ENCODE peak calls at places on chromosomes 4 and X, in seven cellular contexts. P is suprapubic skin, N is tibial artery, Y is RWPE1, I is B cell, Q is GM06990, L is uterus. Z is an unnamed sample.

GRCh38 chrX:54999717-55000598 is at the start of gene APEX2:
- DNase-seq in P (peak), N (peak), Y (peak), I (peak), Q (peak), L (peak), Z (peak)

GRCh38 chrX:12138366-12139313 is at the start of gene FRMPD4:
- DNase-seq in P (no peak), N (no peak), Y (peak), I (peak), Q (peak), L (no peak), Z (peak)

GRCh38 chr4:185210102-185210981 is 944 bp downstream of the SNX25 start:
- DNase-seq in P (peak), N (peak), Y (no peak), I (peak), Q (peak), L (no peak), Z (peak)

GRCh38 chrX:12263211-12263610 is 124.9 kb downstream of the FRMPD4 start:
- DNase-seq in P (no peak), N (no peak), Y (no peak), I (no peak), Q (no peak), L (no peak), Z (no peak)

GRCh38 chrX:70452143-70452733 is 7.6 kb downstream of the DLG3 start:
- DNase-seq in P (no peak), N (peak), Y (no peak), I (peak), Q (peak), L (peak), Z (peak)

GRCh38 chr4:143335979-143336827 is 473 bp upstream of the GAB1 start:
- DNase-seq in P (peak), N (peak), Y (peak), I (peak), Q (peak), L (peak), Z (peak)

GRCh38 chr4:172857026-172857425 is 311.6 kb upstream of the GALNT7 start:
- DNase-seq in P (no peak), N (no peak), Y (no peak), I (no peak), Q (no peak), L (no peak), Z (no peak)

GRCh38 chr4:148447672-148448071 is 5.5 kb upstream of the NR3C2 start:
- DNase-seq in P (no peak), N (no peak), Y (no peak), I (peak), Q (no peak), L (peak), Z (no peak)

GRCh38 chr4:31230579-31230978 is 510.4 kb downstream of the PCDH7 start:
- DNase-seq in P (no peak), N (no peak), Y (no peak), I (no peak), Q (no peak), L (no peak), Z (no peak)

GRCh38 chrX:63349307-63349706 is 1.8 kb downstream of the SPIN4 start:
- DNase-seq in P (no peak), N (no peak), Y (peak), I (no peak), Q (no peak), L (no peak), Z (no peak)

GRCh38 chrX:70485466-70485865 is 40.8 kb downstream of the DLG3 start:
- DNase-seq in P (no peak), N (no peak), Y (no peak), I (no peak), Q (no peak), L (no peak), Z (no peak)

GRCh38 chr4:54784188-54784671 is 126.5 kb downstream of the KIT start:
- DNase-seq in P (peak), N (peak), Y (no peak), I (no peak), Q (no peak), L (peak), Z (no peak)

GRCh38 chr4:184115399-184115798 is 102.3 kb downstream of the ENPP6 start:
- DNase-seq in P (peak), N (no peak), Y (no peak), I (no peak), Q (no peak), L (no peak), Z (no peak)

GRCh38 chrX:131728295-131729145 is 184.6 kb downstream of the OR13H1 start:
- DNase-seq in P (peak), N (no peak), Y (no peak), I (peak), Q (peak), L (peak), Z (no peak)

GRCh38 chrX:57528670-57529255 is 63.0 kb upstream of the ZXDB start:
- DNase-seq in P (no peak), N (no peak), Y (no peak), I (peak), Q (no peak), L (no peak), Z (no peak)

GRCh38 chrX:31546130-31546529 is 474.3 kb upstream of the FTHL17 start:
- DNase-seq in P (no peak), N (no peak), Y (peak), I (no peak), Q (no peak), L (no peak), Z (no peak)

GRCh38 chr4:121096629-121097028 is 24.3 kb upstream of the NDNF start:
- DNase-seq in P (no peak), N (no peak), Y (peak), I (no peak), Q (no peak), L (no peak), Z (no peak)

GRCh38 chr4:15853345-15853744 is 75.2 kb downstream of the CD38 start:
- DNase-seq in P (no peak), N (no peak), Y (no peak), I (no peak), Q (no peak), L (no peak), Z (no peak)

GRCh38 chr4:15847746-15848145 is 69.6 kb downstream of the CD38 start:
- DNase-seq in P (no peak), N (no peak), Y (peak), I (no peak), Q (no peak), L (no peak), Z (no peak)

GRCh38 chr4:15851969-15852368 is 73.8 kb downstream of the CD38 start:
- DNase-seq in P (no peak), N (no peak), Y (no peak), I (no peak), Q (no peak), L (no peak), Z (no peak)

GRCh38 chr4:15852524-15852923 is 74.4 kb downstream of the CD38 start:
- DNase-seq in P (no peak), N (no peak), Y (no peak), I (no peak), Q (no peak), L (no peak), Z (no peak)

GRCh38 chr4:15848191-15848842 is 70.2 kb downstream of the CD38 start:
- DNase-seq in P (no peak), N (no peak), Y (no peak), I (no peak), Q (no peak), L (no peak), Z (no peak)
- TF ChIP-seq CTCF in P (no peak), N (no peak), Y (no peak), I (no peak), Q (peak), L (no peak), Z (no peak)

GRCh38 chrX:78029663-78030062 is 60.2 kb upstream of the PGAM4 start:
- DNase-seq in P (no peak), N (no peak), Y (peak), I (peak), Q (no peak), L (no peak), Z (no peak)
- TF ChIP-seq CTCF in P (no peak), N (peak), Y (peak), I (no peak), Q (peak), L (peak), Z (peak)

DNA sequence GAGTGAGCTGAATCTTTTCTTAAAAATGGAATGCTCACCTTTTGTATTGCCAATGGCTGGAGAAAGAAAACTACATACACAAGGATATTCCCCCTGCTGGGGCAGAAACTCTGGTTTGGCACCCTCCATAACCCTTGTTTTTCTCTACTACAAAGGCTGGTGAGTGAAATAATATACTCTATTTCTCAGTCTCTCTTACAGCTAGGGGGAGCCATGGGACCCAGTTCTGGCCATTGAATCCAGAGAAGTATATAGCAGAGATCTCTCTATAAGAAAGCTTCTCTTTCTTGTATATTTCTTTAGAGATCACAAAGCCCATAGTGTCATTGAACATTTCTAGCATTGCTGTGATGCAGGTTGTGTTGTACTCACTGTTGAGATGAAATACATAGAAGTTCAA is 49.8 kb downstream of the SMPX start:
- DNase-seq in P (no peak), N (no peak), Y (no peak), I (no peak), Q (no peak), L (no peak), Z (no peak)
- TF ChIP-seq CTCF in P (no peak), N (no peak), Y (no peak), I (no peak), Q (peak), L (no peak), Z (peak)

GRCh38 chrX:15493118-15494082 is at the start of gene PIR:
- DNase-seq in P (peak), N (peak), Y (peak), I (peak), Q (peak), L (peak), Z (peak)
- TF ChIP-seq CTCF in P (no peak), N (no peak), Y (peak), I (no peak), Q (peak), L (peak), Z (peak)

GRCh38 chr4:77310931-77311330 is 153.9 kb downstream of the CCNG2 start:
- DNase-seq in P (no peak), N (no peak), Y (no peak), I (no peak), Q (no peak), L (no peak), Z (no peak)

GRCh38 chr4:77305766-77306165 is 148.8 kb downstream of the CCNG2 start:
- DNase-seq in P (no peak), N (no peak), Y (no peak), I (no peak), Q (no peak), L (no peak), Z (no peak)

GRCh38 chr4:77306496-77306895 is 149.5 kb downstream of the CCNG2 start:
- DNase-seq in P (no peak), N (no peak), Y (no peak), I (no peak), Q (no peak), L (no peak), Z (no peak)

GRCh38 chr4:77309496-77309895 is 152.5 kb downstream of the CCNG2 start:
- DNase-seq in P (no peak), N (no peak), Y (no peak), I (no peak), Q (no peak), L (no peak), Z (no peak)

DNA sequence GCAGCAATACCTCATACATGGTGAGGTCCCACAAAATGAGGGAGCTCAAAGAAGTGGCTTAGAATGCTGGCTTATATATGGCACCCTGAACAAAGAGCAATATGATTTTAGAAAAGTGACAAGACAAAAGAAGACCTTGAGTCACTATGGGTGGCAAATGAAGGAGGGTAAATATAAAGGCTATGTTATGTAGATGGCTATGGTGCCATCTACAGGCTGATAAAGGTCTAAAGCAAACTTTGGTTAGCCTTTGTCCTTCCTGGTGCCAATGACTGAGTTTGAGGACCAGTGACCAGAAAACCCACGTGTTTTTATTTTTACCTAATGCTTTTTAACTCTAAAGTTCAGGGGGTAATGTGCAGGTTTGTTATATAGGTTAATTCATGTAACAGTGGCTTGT is 151.8 kb downstream of the CCNG2 start:
- DNase-seq in P (no peak), N (no peak), Y (peak), I (peak), Q (no peak), L (no peak), Z (no peak)
- TF ChIP-seq CTCF in P (no peak), N (no peak), Y (peak), I (peak), Q (peak), L (no peak), Z (peak)

GRCh38 chr4:1170805-1171305 is 1.5 kb downstream of the SPON2 start:
- DNase-seq in P (peak), N (peak), Y (no peak), I (no peak), Q (no peak), L (no peak), Z (no peak)

GRCh38 chr4:1170156-1170804 is 2.1 kb downstream of the SPON2 start:
- DNase-seq in P (peak), N (no peak), Y (no peak), I (no peak), Q (no peak), L (no peak), Z (no peak)

GRCh38 chr4:1172228-1172851 is at the start of gene SPON2:
- DNase-seq in P (peak), N (peak), Y (no peak), I (peak), Q (no peak), L (peak), Z (no peak)

GRCh38 chr4:1172971-1173757 is 781 bp upstream of the SPON2 start:
- DNase-seq in P (peak), N (peak), Y (no peak), I (no peak), Q (no peak), L (peak), Z (no peak)

DNA sequence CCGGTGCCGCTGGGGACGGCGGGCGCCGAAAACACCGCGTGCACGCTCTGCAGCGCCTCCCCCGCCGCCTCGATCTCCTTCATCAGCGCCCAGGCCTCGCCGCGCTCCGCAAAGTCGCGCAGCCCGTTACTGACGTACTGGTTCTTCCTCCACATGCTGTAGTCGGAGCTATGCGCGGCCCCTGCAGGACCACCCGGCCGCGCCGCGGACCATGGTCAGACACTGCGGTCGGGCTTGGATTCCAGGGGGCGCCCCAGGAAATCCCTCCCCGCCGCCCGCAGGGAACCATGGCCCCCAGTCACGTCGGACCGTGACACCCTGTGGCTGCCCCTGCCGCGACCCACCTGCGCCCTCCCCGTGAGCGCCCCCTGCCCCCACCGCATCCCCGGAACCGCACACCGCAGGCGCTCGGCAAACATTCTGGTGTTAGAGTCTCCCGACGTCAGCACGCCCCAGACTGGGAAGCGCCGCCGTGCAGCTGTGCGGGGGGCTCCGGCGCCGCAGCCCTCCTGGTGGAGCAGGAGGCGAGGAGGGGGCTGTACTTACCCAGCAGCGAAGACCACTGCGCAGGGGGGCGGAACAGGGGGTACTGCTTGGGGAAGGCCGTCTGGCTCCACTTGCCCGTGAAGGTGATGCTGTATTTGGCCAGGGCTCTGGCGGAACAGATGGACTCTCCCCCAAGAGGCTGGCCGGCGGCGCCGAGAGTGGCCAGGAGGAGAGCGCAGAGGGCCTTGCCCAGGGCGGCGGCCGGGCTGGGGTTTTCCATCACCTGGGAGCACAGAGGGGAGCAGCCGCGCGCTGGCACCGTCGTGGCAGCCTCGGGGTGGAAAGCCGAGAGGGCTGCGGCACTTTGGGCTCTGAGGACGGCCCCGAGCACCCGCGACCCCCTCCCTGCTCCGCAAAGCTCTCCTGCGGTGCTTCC is 816 bp downstream of the SPON2 start:
- DNase-seq in P (peak), N (peak), Y (no peak), I (peak), Q (no peak), L (no peak), Z (no peak)
- TF ChIP-seq CTCF in P (no peak), N (no peak), Y (no peak), I (peak), Q (no peak), L (no peak), Z (no peak)

GRCh38 chrX:135544338-135544948 is 24.0 kb downstream of the INTS6L start:
- DNase-seq in P (no peak), N (no peak), Y (no peak), I (peak), Q (no peak), L (no peak), Z (no peak)

GRCh38 chrX:135549519-135549918 is 29.1 kb downstream of the INTS6L start:
- DNase-seq in P (no peak), N (no peak), Y (no peak), I (no peak), Q (no peak), L (no peak), Z (no peak)

GRCh38 chrX:135543924-135544323 is 23.5 kb downstream of the INTS6L start:
- DNase-seq in P (no peak), N (no peak), Y (no peak), I (peak), Q (no peak), L (no peak), Z (no peak)
- TF ChIP-seq CTCF in P (no peak), N (no peak), Y (no peak), I (peak), Q (peak), L (no peak), Z (peak)

DNA sequence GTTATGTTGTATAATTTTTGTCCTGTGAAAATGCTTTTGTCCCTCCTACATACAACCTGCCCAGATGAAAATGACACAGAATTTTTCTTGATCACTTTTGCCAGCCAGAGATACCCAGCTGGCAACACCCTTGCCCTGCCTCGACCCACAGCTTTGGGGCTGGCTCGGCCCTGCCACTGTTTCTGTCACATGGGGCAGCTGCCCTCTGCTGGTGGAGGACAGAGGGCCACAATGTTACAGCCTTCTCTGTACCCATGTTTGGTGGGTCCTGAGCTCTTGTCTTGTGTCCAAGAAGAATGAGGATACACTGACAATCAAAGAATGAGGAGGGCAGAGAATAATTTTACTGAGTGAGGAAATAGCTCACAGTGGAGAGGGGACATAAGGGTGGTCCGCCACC is 31.1 kb downstream of the BMP15 start:
- DNase-seq in P (no peak), N (no peak), Y (no peak), I (no peak), Q (no peak), L (no peak), Z (no peak)
- TF ChIP-seq CTCF in P (no peak), N (no peak), Y (peak), I (no peak), Q (peak), L (no peak), Z (peak)

GRCh38 chr4:44700427-44700826 is 22.2 kb downstream of the GUF1 start:
- DNase-seq in P (no peak), N (no peak), Y (no peak), I (no peak), Q (no peak), L (no peak), Z (no peak)

GRCh38 chr4:44701037-44701436 is 22.8 kb downstream of the GUF1 start:
- DNase-seq in P (no peak), N (no peak), Y (no peak), I (no peak), Q (no peak), L (no peak), Z (no peak)

GRCh38 chr4:44704673-44705072 is 21.7 kb downstream of the GNPDA2 start:
- DNase-seq in P (no peak), N (no peak), Y (no peak), I (no peak), Q (no peak), L (no peak), Z (no peak)
- TF ChIP-seq CTCF in P (no peak), N (no peak), Y (no peak), I (no peak), Q (no peak), L (no peak), Z (no peak)

Z was measured in progenitor cell of endocrine pancreas.